ENCODE peak calls at places on chromosome 7, in nine cellular contexts. S, O, F, D, J, N, H, E and V are unnamed samples.

GRCh38 chr7:93194368-93194767 is 31.9 kb downstream of the HEPACAM2 start:
- DNase-seq in O (no peak), F (no peak), S (peak), H (no peak), E (peak), J (no peak), D (no peak), N (no peak), V (peak)

GRCh38 chr7:69934475-69934903 is 336.2 kb downstream of the AUTS2 start:
- DNase-seq in J (no peak), F (no peak), H (peak), O (no peak), N (peak), S (no peak), E (no peak), D (no peak), V (no peak)

GRCh38 chr7:155861480-155861868 is 49.2 kb upstream of the SHH start:
- DNase-seq in O (peak), H (no peak), N (no peak), S (no peak), J (no peak), D (no peak), E (no peak), F (no peak), V (no peak)

GRCh38 chr7:11638026-11638774 is 193.8 kb downstream of the THSD7A start:
- DNase-seq in H (no peak), D (no peak), S (no peak), O (no peak), J (no peak), F (no peak), E (no peak), N (no peak), V (no peak)

GRCh38 chr7:99975782-99976521 is at the start of gene AZGP1:
- DNase-seq in N (no peak), E (no peak), D (peak), O (no peak), F (no peak), S (peak), H (no peak), J (no peak), V (peak)

GRCh38 chr7:90720970-90721768 is 125.0 kb downstream of the CDK14 start:
- DNase-seq in E (peak), O (no peak), J (no peak), H (no peak), N (no peak), F (no peak), D (peak), S (no peak), V (peak)

GRCh38 chr7:128884561-128885369 is 22.1 kb downstream of the ATP6V1F start:
- DNase-seq in H (no peak), O (no peak), S (no peak), E (no peak), J (no peak), F (no peak), N (no peak), D (no peak), V (no peak)

GRCh38 chr7:111409714-111410422 is 152.4 kb downstream of the IMMP2L start:
- DNase-seq in E (peak), O (no peak), H (no peak), J (no peak), F (no peak), S (no peak), N (no peak), D (no peak), V (peak)

GRCh38 chr7:90708841-90709317 is 112.8 kb downstream of the CDK14 start:
- DNase-seq in E (peak), F (peak), H (no peak), N (no peak), S (peak), J (peak), O (peak), D (no peak), V (peak)

GRCh38 chr7:35015346-35015859 is 21.9 kb downstream of the DPY19L1 start:
- DNase-seq in F (no peak), E (peak), D (no peak), H (no peak), N (no peak), S (no peak), J (no peak), O (no peak), V (no peak)

GRCh38 chr7:90178592-90179279 is 24.5 kb downstream of the STEAP1 start:
- DNase-seq in H (no peak), F (peak), O (peak), J (peak), E (peak), N (no peak), D (peak), S (peak), V (peak)

GRCh38 chr7:128203710-128204214 is 37.3 kb upstream of the LEP start:
- DNase-seq in D (no peak), O (no peak), E (peak), J (no peak), F (no peak), H (no peak), S (no peak), N (no peak), V (no peak)

GRCh38 chr7:67423058-67423457 is 426.4 kb downstream of the TYW1 start:
- DNase-seq in D (no peak), S (no peak), N (no peak), O (no peak), F (no peak), E (no peak), H (no peak), J (no peak), V (no peak)

GRCh38 chr7:151455690-151456089 is 15.7 kb upstream of the CRYGN start:
- DNase-seq in H (no peak), J (no peak), D (no peak), S (no peak), N (no peak), F (no peak), O (no peak), E (no peak), V (no peak)

GRCh38 chr7:113582471-113582870 is 336.3 kb downstream of the PPP1R3A start:
- DNase-seq in J (no peak), N (no peak), H (no peak), S (peak), E (no peak), F (no peak), O (no peak), D (no peak), V (no peak)

GRCh38 chr7:128939075-128939860 is 1.5 kb downstream of the IRF5 start:
- DNase-seq in D (no peak), N (no peak), H (no peak), O (no peak), S (no peak), J (peak), E (no peak), F (no peak), V (no peak)

GRCh38 chr7:55020481-55020871 is 1.7 kb downstream of the EGFR start:
- DNase-seq in F (no peak), H (peak), E (peak), N (no peak), D (no peak), O (peak), S (no peak), J (no peak), V (peak)

GRCh38 chr7:4144171-4144701 is 537.9 kb upstream of the FOXK1 start:
- DNase-seq in O (no peak), S (no peak), N (no peak), H (no peak), J (no peak), E (no peak), D (no peak), F (no peak), V (no peak)

GRCh38 chr7:26212921-26213718 is 11.6 kb downstream of the CBX3 start:
- DNase-seq in N (no peak), E (no peak), J (no peak), F (no peak), O (no peak), S (no peak), H (no peak), D (no peak), V (no peak)

GRCh38 chr7:121430558-121430957 is 34.5 kb upstream of the FAM3C start:
- DNase-seq in H (no peak), J (no peak), S (no peak), F (no peak), E (no peak), D (no peak), N (no peak), O (no peak), V (no peak)

GRCh38 chr7:148669907-148670306 is 28.8 kb upstream of the CUL1 start:
- DNase-seq in F (no peak), N (no peak), J (no peak), H (no peak), S (no peak), O (no peak), E (peak), D (no peak), V (peak)

GRCh38 chr7:128236924-128237586 is 4.0 kb upstream of the LEP start:
- DNase-seq in O (peak), N (no peak), E (peak), J (peak), S (peak), D (peak), F (peak), H (no peak), V (peak)

GRCh38 chr7:37380831-37381230 is 67.8 kb downstream of the ELMO1 start:
- DNase-seq in E (no peak), F (no peak), S (no peak), H (no peak), N (no peak), J (no peak), O (no peak), D (no peak), V (no peak)

GRCh38 chr7:22876986-22877729 is 54.5 kb upstream of the TOMM7 start:
- DNase-seq in N (no peak), F (no peak), S (no peak), H (no peak), J (no peak), D (no peak), E (no peak), O (no peak), V (no peak)

GRCh38 chr7:69109131-69109740 is 489.0 kb upstream of the AUTS2 start:
- DNase-seq in E (no peak), N (no peak), J (no peak), F (no peak), D (no peak), O (no peak), S (no peak), H (no peak), V (no peak)

GRCh38 chr7:32093415-32094408 is 23.5 kb upstream of the PDE1C start:
- DNase-seq in F (no peak), N (no peak), H (no peak), J (no peak), O (peak), S (no peak), E (peak), D (peak), V (peak)